ENCODE peak calls at places on chromosomes 6 and 20, in six cellular contexts. K is NCI-H2081, Y is lower leg skin, O is mucosa of descending colon, G is ascending aorta, J is WTC11. X is an unnamed sample.
A peak's percentile ranks its signal among the peaks of the same experiment; 100 is the strongest.

GRCh38 chr6:166435574-166435973 is 52.8 kb upstream of the MPC1 start:
- DNase-seq in K (no peak), O (peak; percentile 29), J (no peak), G (no peak), Y (peak; percentile 87), X (no peak)

GRCh38 chr6:38172739-38173415 is 353.4 kb downstream of the ZFAND3 start:
- DNase-seq in O (no peak), K (no peak), G (no peak), J (no peak), Y (no peak), X (no peak)

GRCh38 chr20:34954905-34955231 is 738 bp downstream of the GSS start:
- DNase-seq in Y (no peak), O (peak; percentile 52), J (peak; percentile 22), K (no peak), G (no peak), X (peak; percentile 43)

GRCh38 chr20:64105846-64106434 is 1.4 kb downstream of the NPBWR2 start:
- DNase-seq in Y (peak; percentile 32), K (no peak), G (no peak), J (peak; percentile 8), O (no peak), X (no peak)

GRCh38 chr6:105066836-105067235 is 109.9 kb downstream of the LIN28B start:
- DNase-seq in K (no peak), O (no peak), G (no peak), J (no peak), Y (no peak), X (no peak)

GRCh38 chr20:33709905-33710541 is 10.1 kb downstream of the PXMP4 start:
- DNase-seq in K (no peak), J (peak; percentile 47), G (no peak), O (no peak), Y (no peak), X (no peak)

GRCh38 chr6:158604048-158604406 is 40.5 kb downstream of the DYNLT1 start:
- DNase-seq in O (no peak), G (no peak), J (no peak), K (no peak), Y (no peak), X (no peak)

GRCh38 chr6:52663935-52664184 is 7.1 kb upstream of the TMEM14A start:
- DNase-seq in G (no peak), Y (no peak), J (no peak), K (no peak), O (no peak), X (no peak)